ENCODE peak calls at places on chromosomes 13 and 19, in four cellular contexts. One of them, this sample, is unnamed.

GRCh38 chr13:38045278-38046048 is 175.9 kb upstream of the TRPC4 start:
- DNase-seq in body of pancreas: no peak
- DNase-seq in NCI-H1105: no peak
- DNase-seq in endothelial cell: peak
- DNase-seq in this sample: no peak

GRCh38 chr19:30799854-30800755 is 427.9 kb downstream of the ZNF536 start:
- DNase-seq in endothelial cell: peak
- DNase-seq in NCI-H1105: peak
- DNase-seq in body of pancreas: peak
- DNase-seq in this sample: no peak

GRCh38 chr13:45518525-45519235 is 53.9 kb downstream of the COG3 start:
- DNase-seq in body of pancreas: no peak
- DNase-seq in NCI-H1105: no peak
- DNase-seq in endothelial cell: no peak
- DNase-seq in this sample: no peak

GRCh38 chr19:17418710-17419109 is 1.1 kb upstream of the MVB12A start:
- DNase-seq in body of pancreas: no peak
- DNase-seq in NCI-H1105: no peak
- DNase-seq in endothelial cell: no peak
- DNase-seq in this sample: no peak

GRCh38 chr13:99916366-99917103 is 55.0 kb downstream of the ZIC5 start:
- DNase-seq in endothelial cell: peak
- DNase-seq in NCI-H1105: peak
- DNase-seq in body of pancreas: peak
- DNase-seq in this sample: peak

GRCh38 chr19:888615-889385 is 4.2 kb downstream of the MED16 start:
- DNase-seq in endothelial cell: no peak
- DNase-seq in NCI-H1105: no peak
- DNase-seq in body of pancreas: no peak
- DNase-seq in this sample: no peak

GRCh38 chr13:109730832-109731335 is 55.5 kb downstream of the IRS2 start:
- DNase-seq in NCI-H1105: no peak
- DNase-seq in endothelial cell: no peak
- DNase-seq in body of pancreas: no peak
- DNase-seq in this sample: no peak

GRCh38 chr13:65679240-65679639 is 1550.9 kb downstream of the PCDH9 start:
- DNase-seq in NCI-H1105: no peak
- DNase-seq in endothelial cell: no peak
- DNase-seq in body of pancreas: no peak
- DNase-seq in this sample: no peak

GRCh38 chr13:35496761-35497386 is 20.4 kb upstream of the MAB21L1 start:
- DNase-seq in endothelial cell: no peak
- DNase-seq in body of pancreas: no peak
- DNase-seq in NCI-H1105: no peak
- DNase-seq in this sample: no peak

GRCh38 chr13:110331362-110331761 is 24.3 kb downstream of the COL4A2 start:
- DNase-seq in NCI-H1105: no peak
- DNase-seq in endothelial cell: no peak
- DNase-seq in body of pancreas: no peak
- DNase-seq in this sample: no peak

GRCh38 chr19:3163230-3163886 is 15.2 kb upstream of the S1PR4 start:
- DNase-seq in NCI-H1105: peak
- DNase-seq in endothelial cell: peak
- DNase-seq in body of pancreas: peak
- DNase-seq in this sample: peak

GRCh38 chr19:7633619-7634018 is at the start of gene PCP2:
- DNase-seq in NCI-H1105: no peak
- DNase-seq in body of pancreas: no peak
- DNase-seq in endothelial cell: no peak
- DNase-seq in this sample: no peak

GRCh38 chr13:24141333-24141910 is 19.1 kb upstream of the SPATA13 start:
- DNase-seq in body of pancreas: no peak
- DNase-seq in NCI-H1105: no peak
- DNase-seq in endothelial cell: no peak
- DNase-seq in this sample: no peak

GRCh38 chr13:27977476-27978300 is 8.6 kb upstream of the CDX2 start:
- DNase-seq in NCI-H1105: no peak
- DNase-seq in endothelial cell: no peak
- DNase-seq in body of pancreas: no peak
- DNase-seq in this sample: no peak

This sample was measured in NCI-H1694 treated with DMSO at 0.1 percent for 48 hours.